ENCODE peak calls at places on chromosomes 12 and 14, in six cellular contexts. One of them, this sample, is unnamed. For H3K9me3, the result is how much of the 10 kb centered on the place peaks cover.

GRCh38 chr12:57694459-57695019 is 607 bp downstream of the OS9 start:
- DNase-seq in A549: no peak
- DNase-seq in IMR-90: no peak
- DNase-seq in SK-N-SH: peak
- DNase-seq in HepG2: no peak
- DNase-seq in GM12878: no peak
- DNase-seq in this sample: peak

GRCh38 chr12:49909328-49909727 is 5.6 kb upstream of the FAIM2 start:
- DNase-seq in GM12878: no peak
- DNase-seq in HepG2: no peak
- DNase-seq in IMR-90: no peak
- DNase-seq in A549: no peak
- DNase-seq in SK-N-SH: no peak
- DNase-seq in this sample: no peak

GRCh38 chr12:86158956-86159355 is 97.2 kb downstream of the MGAT4C start:
- DNase-seq in SK-N-SH: no peak
- DNase-seq in A549: no peak
- DNase-seq in HepG2: no peak
- DNase-seq in GM12878: no peak
- DNase-seq in IMR-90: peak
- DNase-seq in this sample: no peak

GRCh38 chr12:43079481-43079880 is 472.5 kb downstream of the ADAMTS20 start:
- DNase-seq in GM12878: no peak
- DNase-seq in HepG2: no peak
- DNase-seq in SK-N-SH: no peak
- DNase-seq in IMR-90: no peak
- DNase-seq in A549: no peak
- DNase-seq in this sample: no peak

GRCh38 chr14:37143500-37143874 is 28.9 kb downstream of the SLC25A21 start:
- DNase-seq in GM12878: no peak
- DNase-seq in SK-N-SH: no peak
- DNase-seq in HepG2: no peak
- DNase-seq in IMR-90: no peak
- DNase-seq in A549: no peak
- DNase-seq in this sample: no peak

GRCh38 chr14:55317907-55318306 is 46.7 kb downstream of the FBXO34 start:
- DNase-seq in A549: no peak
- DNase-seq in SK-N-SH: no peak
- DNase-seq in IMR-90: no peak
- DNase-seq in GM12878: no peak
- DNase-seq in HepG2: no peak
- DNase-seq in this sample: no peak

GRCh38 chr14:77027538-77028383 is 747 bp downstream of the IRF2BPL start:
- DNase-seq in HepG2: no peak
- DNase-seq in A549: peak
- DNase-seq in IMR-90: peak
- DNase-seq in SK-N-SH: peak
- DNase-seq in GM12878: no peak
- DNase-seq in this sample: peak

GRCh38 chr14:95741051-95741490 is 27.1 kb upstream of the TCL1A start:
- DNase-seq in SK-N-SH: no peak
- DNase-seq in IMR-90: no peak
- DNase-seq in GM12878: no peak
- DNase-seq in HepG2: no peak
- DNase-seq in A549: no peak
- DNase-seq in this sample: no peak

GRCh38 chr14:50928002-50928635 is 16.2 kb downstream of the PYGL start:
- DNase-seq in GM12878: peak
- DNase-seq in IMR-90: peak
- DNase-seq in SK-N-SH: no peak
- DNase-seq in A549: no peak
- DNase-seq in HepG2: no peak
- DNase-seq in this sample: no peak

GRCh38 chr12:65280306-65280705 is 1.8 kb downstream of the MSRB3 start:
- DNase-seq in HepG2: no peak
- DNase-seq in SK-N-SH: no peak
- DNase-seq in IMR-90: peak
- DNase-seq in GM12878: no peak
- DNase-seq in A549: no peak
- DNase-seq in this sample: no peak

GRCh38 chr12:82425241-82425640 is 66.9 kb downstream of the METTL25 start:
- DNase-seq in GM12878: no peak
- DNase-seq in SK-N-SH: no peak
- DNase-seq in A549: no peak
- DNase-seq in HepG2: no peak
- DNase-seq in IMR-90: peak
- DNase-seq in this sample: no peak

GRCh38 chr14:55518391-55518790 is 61.6 kb upstream of the KTN1 start:
- DNase-seq in HepG2: no peak
- DNase-seq in A549: no peak
- DNase-seq in SK-N-SH: no peak
- DNase-seq in GM12878: no peak
- DNase-seq in IMR-90: peak
- DNase-seq in this sample: no peak

GRCh38 chr14:31884776-31885379 is 192.2 kb upstream of the ARHGAP5 start:
- DNase-seq in HepG2: no peak
- DNase-seq in IMR-90: peak
- DNase-seq in A549: no peak
- DNase-seq in SK-N-SH: no peak
- DNase-seq in GM12878: no peak
- DNase-seq in this sample: no peak

GRCh38 chr14:32841698-32842097 is 97.0 kb upstream of the NPAS3 start:
- DNase-seq in GM12878: no peak
- DNase-seq in SK-N-SH: no peak
- DNase-seq in A549: no peak
- DNase-seq in HepG2: no peak
- DNase-seq in IMR-90: no peak
- DNase-seq in this sample: no peak

GRCh38 chr12:68067762-68068376 is 78.6 kb downstream of the IFNG-AS1 start:
- DNase-seq in IMR-90: no peak
- DNase-seq in GM12878: no peak
- DNase-seq in A549: peak
- DNase-seq in HepG2: peak
- DNase-seq in SK-N-SH: no peak
- DNase-seq in this sample: peak

GRCh38 chr14:42715316-42715715 is 1108.6 kb downstream of the LRFN5 start:
- DNase-seq in HepG2: no peak
- DNase-seq in SK-N-SH: no peak
- DNase-seq in IMR-90: peak
- DNase-seq in GM12878: no peak
- DNase-seq in A549: no peak
- DNase-seq in this sample: no peak

GRCh38 chr14:91144425-91145145 is 30.7 kb downstream of the DGLUCY start:
- DNase-seq in HepG2: no peak
- DNase-seq in IMR-90: peak
- DNase-seq in GM12878: no peak
- DNase-seq in A549: no peak
- DNase-seq in SK-N-SH: no peak
- DNase-seq in this sample: no peak

GRCh38 chr12:53591301-53592206 is 34.6 kb downstream of the ATF7 start:
- DNase-seq in GM12878: no peak
- DNase-seq in HepG2: peak
- DNase-seq in A549: no peak
- DNase-seq in SK-N-SH: no peak
- DNase-seq in IMR-90: no peak
- DNase-seq in this sample: no peak

GRCh38 chr12:27852742-27853141 is 72.7 kb upstream of the MANSC4 start:
- DNase-seq in GM12878: no peak
- DNase-seq in SK-N-SH: no peak
- DNase-seq in IMR-90: no peak
- DNase-seq in HepG2: no peak
- DNase-seq in A549: no peak
- DNase-seq in this sample: peak

GRCh38 chr12:124449623-124450375 is 117.6 kb downstream of the NCOR2 start:
- DNase-seq in HepG2: no peak
- DNase-seq in A549: no peak
- DNase-seq in SK-N-SH: no peak
- DNase-seq in GM12878: no peak
- DNase-seq in IMR-90: no peak
- DNase-seq in this sample: no peak

GRCh38 chr14:95525999-95526398 is 8.9 kb upstream of the GLRX5 start:
- DNase-seq in HepG2: no peak
- DNase-seq in SK-N-SH: no peak
- DNase-seq in IMR-90: no peak
- DNase-seq in A549: no peak
- DNase-seq in GM12878: no peak
- DNase-seq in this sample: no peak

GRCh38 chr12:24034160-24034559 is 84.7 kb upstream of the SOX5 start:
- DNase-seq in IMR-90: peak
- DNase-seq in HepG2: no peak
- DNase-seq in A549: no peak
- DNase-seq in GM12878: no peak
- DNase-seq in SK-N-SH: peak
- DNase-seq in this sample: no peak

GRCh38 chr12:100138048-100138907 is 4.4 kb downstream of the BLTP3B start:
- DNase-seq in A549: no peak
- DNase-seq in GM12878: no peak
- DNase-seq in SK-N-SH: no peak
- DNase-seq in IMR-90: peak
- DNase-seq in HepG2: no peak
- DNase-seq in this sample: peak

GRCh38 chr12:47079365-47079893 is at the start of gene PCED1B:
- DNase-seq in SK-N-SH: peak
- DNase-seq in A549: no peak
- DNase-seq in GM12878: no peak
- DNase-seq in HepG2: peak
- DNase-seq in IMR-90: peak
- DNase-seq in this sample: peak

DNA sequence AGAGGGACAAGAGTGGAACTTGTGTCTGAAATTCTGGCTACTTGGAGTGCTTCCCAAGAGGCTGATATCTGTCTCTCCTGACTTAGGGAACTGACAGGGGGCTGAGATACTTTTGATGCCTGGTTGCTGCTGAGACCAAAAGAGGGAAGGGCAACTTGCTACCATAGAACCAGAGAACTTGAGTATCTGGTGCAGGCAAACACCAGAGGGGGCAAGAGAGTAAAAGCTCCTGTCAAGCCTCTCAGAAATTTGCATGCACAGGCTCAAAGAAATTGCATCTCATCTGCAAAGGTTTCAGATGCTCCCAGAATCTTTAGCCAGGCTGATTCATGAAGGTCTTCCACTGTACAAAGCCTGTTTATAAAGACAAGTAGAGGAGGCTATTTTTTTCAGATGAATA is 391.3 kb upstream of the FOXG1 start:
- DNase-seq in SK-N-SH: peak
- DNase-seq in HepG2: no peak
- DNase-seq in IMR-90: no peak
- DNase-seq in GM12878: no peak
- DNase-seq in A549: no peak
- DNase-seq in this sample: no peak
- TF ChIP-seq SMC3 in SK-N-SH: peak
- TF ChIP-seq SMC3 in HepG2: peak
- TF ChIP-seq SMC3 in IMR-90: no peak
- TF ChIP-seq SMC3 in GM12878: no peak
- TF ChIP-seq SMC3 in A549: peak
- TF ChIP-seq SMC3 in this sample: no peak

DNA sequence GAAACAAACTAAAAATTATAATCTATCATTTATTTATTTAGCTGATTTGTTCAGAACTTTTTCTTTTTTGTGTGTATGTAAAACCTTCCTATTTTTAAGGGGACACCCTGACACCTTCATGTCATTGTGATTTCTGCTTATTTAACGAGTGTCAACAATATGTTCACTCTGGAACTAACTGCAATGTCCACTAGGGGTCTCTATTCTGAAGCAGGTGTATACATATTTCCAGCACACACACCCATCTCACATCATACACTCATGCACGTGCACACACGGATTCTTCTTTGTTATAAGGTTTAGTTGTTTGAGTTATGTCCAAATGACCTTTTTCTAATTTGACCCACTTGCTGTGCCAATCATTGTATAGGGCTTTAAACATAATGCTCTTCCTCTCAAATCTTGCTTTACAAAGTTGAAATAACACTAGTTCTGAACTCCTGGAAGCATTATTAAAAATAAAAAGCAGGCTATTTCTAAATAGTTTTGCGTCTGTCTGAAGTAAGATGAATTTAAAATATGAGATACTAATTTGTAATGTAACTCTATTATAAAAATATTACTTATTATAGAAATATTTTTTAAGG is 15.5 kb downstream of the E2F7 start:
- DNase-seq in A549: peak
- DNase-seq in GM12878: peak
- DNase-seq in SK-N-SH: peak
- DNase-seq in HepG2: peak
- DNase-seq in IMR-90: peak
- DNase-seq in this sample: peak
- H3K9me3 ChIP-seq in A549: under half
- H3K9me3 ChIP-seq in GM12878: under half
- H3K9me3 ChIP-seq in SK-N-SH: under half
- H3K9me3 ChIP-seq in HepG2: under half
- H3K9me3 ChIP-seq in IMR-90: under half
- H3K9me3 ChIP-seq in this sample: under half

DNA sequence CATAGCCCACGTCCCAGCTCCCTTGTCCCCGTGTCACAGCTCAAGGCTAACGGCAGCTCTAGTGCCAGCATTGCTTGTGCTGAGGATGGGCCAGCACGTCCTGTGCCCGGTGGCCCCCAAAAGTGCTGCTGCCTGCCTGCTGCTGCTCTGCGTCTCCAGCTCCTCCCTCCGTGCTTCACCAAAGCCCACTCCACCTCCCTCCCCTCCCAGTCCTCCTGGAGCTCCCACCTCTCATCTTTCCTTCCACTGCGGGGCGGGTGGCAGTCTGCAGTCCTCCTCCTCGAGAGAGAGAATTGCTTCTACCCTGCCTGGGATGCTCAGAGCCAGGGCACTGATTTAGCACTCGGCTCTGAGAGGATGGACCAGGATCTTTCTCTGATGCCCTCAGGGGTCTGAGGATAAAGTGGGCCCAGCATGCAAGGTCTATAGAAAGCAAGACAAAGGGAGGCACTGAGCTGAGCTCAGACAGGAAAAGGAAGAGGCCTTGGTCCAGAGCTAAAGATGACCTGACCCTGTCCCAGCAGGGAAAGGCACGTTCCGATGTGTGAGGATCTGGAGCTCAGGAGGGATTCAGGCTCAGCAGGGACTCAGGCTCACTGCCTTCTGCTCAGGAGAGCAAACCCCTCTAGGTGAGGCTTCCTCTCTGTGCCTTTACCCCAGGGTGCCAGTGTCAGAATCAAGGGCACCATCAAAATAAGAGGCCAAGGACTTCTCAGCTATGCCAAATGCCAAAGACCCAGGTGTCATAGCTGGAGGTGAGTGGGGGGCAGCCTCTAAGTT is 113.2 kb upstream of the FKBP4 start:
- DNase-seq in SK-N-SH: no peak
- DNase-seq in A549: no peak
- DNase-seq in HepG2: no peak
- DNase-seq in GM12878: no peak
- DNase-seq in IMR-90: no peak
- DNase-seq in this sample: no peak
- TF ChIP-seq SMC3 in SK-N-SH: no peak
- TF ChIP-seq SMC3 in A549: no peak
- TF ChIP-seq SMC3 in HepG2: no peak
- TF ChIP-seq SMC3 in GM12878: no peak
- TF ChIP-seq SMC3 in IMR-90: no peak
- TF ChIP-seq SMC3 in this sample: no peak

DNA sequence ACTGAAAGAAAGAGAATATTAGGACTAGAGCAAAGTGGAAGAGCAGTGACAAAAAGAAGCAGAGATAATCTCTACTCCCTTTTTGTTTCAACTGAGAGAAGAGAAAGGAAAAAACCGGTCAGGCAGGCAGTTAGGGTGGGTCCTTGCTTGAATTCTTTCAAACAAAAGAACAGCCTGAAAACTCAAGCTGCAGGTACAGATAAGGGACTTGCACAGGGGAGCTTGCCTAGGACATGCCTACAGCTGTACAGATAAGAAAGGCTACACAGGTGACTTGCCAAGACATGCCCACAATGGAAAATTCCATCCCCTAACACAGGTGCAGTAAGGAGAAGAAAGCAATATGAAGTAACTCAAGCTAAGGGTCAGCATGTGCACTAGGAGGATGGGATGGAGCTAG is 532.2 kb upstream of the MIS18BP1 start:
- DNase-seq in HepG2: no peak
- DNase-seq in A549: no peak
- DNase-seq in SK-N-SH: no peak
- DNase-seq in GM12878: no peak
- DNase-seq in IMR-90: no peak
- DNase-seq in this sample: no peak
- H3K9me3 ChIP-seq in HepG2: half or more
- H3K9me3 ChIP-seq in A549: under half
- H3K9me3 ChIP-seq in SK-N-SH: under half
- H3K9me3 ChIP-seq in GM12878: under half
- H3K9me3 ChIP-seq in IMR-90: under half
- H3K9me3 ChIP-seq in this sample: under half

This sample was measured in K562.